ENCODE peak calls at places on chromosome 1, in ten cellular contexts. One of them, this sample, is unnamed.

GRCh38 chr1:46524843-46525242 is 26.6 kb downstream of the KNCN start:
- DNase-seq in activated CD4-positive, alpha-beta T cell treated with anti-CD3 and anti-CD28 coated beads, Interleukin-2, amount 50 U/mL, for 24 hours: no peak
- DNase-seq in GM12891: no peak
- DNase-seq in hypothalamus: no peak
- DNase-seq in smooth muscle cell of the brain vasculature: no peak
- DNase-seq in NCI-H1105: no peak
- DNase-seq in EL: no peak
- DNase-seq in EH: no peak
- DNase-seq in D341Med: no peak
- DNase-seq in CD4-positive, alpha-beta memory T cell: no peak
- DNase-seq in this sample: no peak

GRCh38 chr1:234162661-234163060 is 210.6 kb upstream of the COA6 start:
- DNase-seq in activated CD4-positive, alpha-beta T cell treated with anti-CD3 and anti-CD28 coated beads, Interleukin-2, amount 50 U/mL, for 24 hours: no peak
- DNase-seq in NCI-H1105: no peak
- DNase-seq in CD4-positive, alpha-beta memory T cell: no peak
- DNase-seq in EH: no peak
- DNase-seq in smooth muscle cell of the brain vasculature: no peak
- DNase-seq in hypothalamus: no peak
- DNase-seq in D341Med: no peak
- DNase-seq in GM12891: no peak
- DNase-seq in EL: no peak
- DNase-seq in this sample: no peak

GRCh38 chr1:162248854-162249535 is 127.7 kb downstream of the SPATA46 start:
- DNase-seq in CD4-positive, alpha-beta memory T cell: no peak
- DNase-seq in EH: peak; percentile 3
- DNase-seq in EL: no peak
- DNase-seq in activated CD4-positive, alpha-beta T cell treated with anti-CD3 and anti-CD28 coated beads, Interleukin-2, amount 50 U/mL, for 24 hours: no peak
- DNase-seq in D341Med: no peak
- DNase-seq in NCI-H1105: no peak
- DNase-seq in hypothalamus: peak; percentile 35
- DNase-seq in smooth muscle cell of the brain vasculature: no peak
- DNase-seq in GM12891: no peak
- DNase-seq in this sample: no peak

GRCh38 chr1:206556047-206556747 is 48.9 kb downstream of the RASSF5 start:
- DNase-seq in smooth muscle cell of the brain vasculature: no peak
- DNase-seq in EL: no peak
- DNase-seq in GM12891: no peak
- DNase-seq in CD4-positive, alpha-beta memory T cell: peak; percentile 61
- DNase-seq in EH: no peak
- DNase-seq in hypothalamus: no peak
- DNase-seq in NCI-H1105: no peak
- DNase-seq in D341Med: no peak
- DNase-seq in activated CD4-positive, alpha-beta T cell treated with anti-CD3 and anti-CD28 coated beads, Interleukin-2, amount 50 U/mL, for 24 hours: peak; percentile 27
- DNase-seq in this sample: no peak

GRCh38 chr1:52741259-52741658 is 15.0 kb downstream of the ZYG11B start:
- DNase-seq in EL: no peak
- DNase-seq in D341Med: no peak
- DNase-seq in NCI-H1105: no peak
- DNase-seq in EH: no peak
- DNase-seq in GM12891: no peak
- DNase-seq in hypothalamus: no peak
- DNase-seq in activated CD4-positive, alpha-beta T cell treated with anti-CD3 and anti-CD28 coated beads, Interleukin-2, amount 50 U/mL, for 24 hours: no peak
- DNase-seq in CD4-positive, alpha-beta memory T cell: no peak
- DNase-seq in smooth muscle cell of the brain vasculature: no peak
- DNase-seq in this sample: no peak

GRCh38 chr1:167832693-167833092 is 81.2 kb downstream of the ADCY10 start:
- DNase-seq in CD4-positive, alpha-beta memory T cell: no peak
- DNase-seq in D341Med: no peak
- DNase-seq in EL: no peak
- DNase-seq in NCI-H1105: no peak
- DNase-seq in GM12891: no peak
- DNase-seq in EH: no peak
- DNase-seq in smooth muscle cell of the brain vasculature: no peak
- DNase-seq in hypothalamus: no peak
- DNase-seq in activated CD4-positive, alpha-beta T cell treated with anti-CD3 and anti-CD28 coated beads, Interleukin-2, amount 50 U/mL, for 24 hours: no peak
- DNase-seq in this sample: no peak

GRCh38 chr1:93575586-93576271 is 105.9 kb downstream of the BCAR3 start:
- DNase-seq in NCI-H1105: peak; percentile 80
- DNase-seq in EH: peak; percentile 61
- DNase-seq in activated CD4-positive, alpha-beta T cell treated with anti-CD3 and anti-CD28 coated beads, Interleukin-2, amount 50 U/mL, for 24 hours: no peak
- DNase-seq in CD4-positive, alpha-beta memory T cell: no peak
- DNase-seq in EL: no peak
- DNase-seq in smooth muscle cell of the brain vasculature: no peak
- DNase-seq in D341Med: peak; percentile 8
- DNase-seq in hypothalamus: no peak
- DNase-seq in GM12891: no peak
- DNase-seq in this sample: no peak

GRCh38 chr1:201085902-201086735 is 26.1 kb downstream of the CACNA1S start:
- DNase-seq in EL: peak; percentile 48
- DNase-seq in CD4-positive, alpha-beta memory T cell: no peak
- DNase-seq in D341Med: peak; percentile 92
- DNase-seq in EH: peak; percentile 64
- DNase-seq in NCI-H1105: peak; percentile 9
- DNase-seq in GM12891: peak; percentile 61
- DNase-seq in activated CD4-positive, alpha-beta T cell treated with anti-CD3 and anti-CD28 coated beads, Interleukin-2, amount 50 U/mL, for 24 hours: peak; percentile 9
- DNase-seq in smooth muscle cell of the brain vasculature: no peak
- DNase-seq in hypothalamus: peak; percentile 28
- DNase-seq in this sample: peak; percentile 93

GRCh38 chr1:244735404-244735803 is 82.5 kb downstream of the DESI2 start:
- DNase-seq in smooth muscle cell of the brain vasculature: no peak
- DNase-seq in NCI-H1105: no peak
- DNase-seq in GM12891: no peak
- DNase-seq in hypothalamus: no peak
- DNase-seq in activated CD4-positive, alpha-beta T cell treated with anti-CD3 and anti-CD28 coated beads, Interleukin-2, amount 50 U/mL, for 24 hours: no peak
- DNase-seq in D341Med: no peak
- DNase-seq in EL: no peak
- DNase-seq in CD4-positive, alpha-beta memory T cell: no peak
- DNase-seq in EH: peak; percentile 10
- DNase-seq in this sample: peak; percentile 47

GRCh38 chr1:168285419-168285790 is 4.7 kb downstream of the TBX19 start:
- DNase-seq in NCI-H1105: peak; percentile 22
- DNase-seq in EH: no peak
- DNase-seq in EL: no peak
- DNase-seq in hypothalamus: no peak
- DNase-seq in smooth muscle cell of the brain vasculature: no peak
- DNase-seq in D341Med: no peak
- DNase-seq in GM12891: no peak
- DNase-seq in activated CD4-positive, alpha-beta T cell treated with anti-CD3 and anti-CD28 coated beads, Interleukin-2, amount 50 U/mL, for 24 hours: no peak
- DNase-seq in CD4-positive, alpha-beta memory T cell: no peak
- DNase-seq in this sample: no peak

GRCh38 chr1:218536311-218536710 is 191.2 kb downstream of the TGFB2 start:
- DNase-seq in hypothalamus: no peak
- DNase-seq in NCI-H1105: no peak
- DNase-seq in smooth muscle cell of the brain vasculature: no peak
- DNase-seq in CD4-positive, alpha-beta memory T cell: no peak
- DNase-seq in EL: no peak
- DNase-seq in activated CD4-positive, alpha-beta T cell treated with anti-CD3 and anti-CD28 coated beads, Interleukin-2, amount 50 U/mL, for 24 hours: no peak
- DNase-seq in GM12891: no peak
- DNase-seq in D341Med: no peak
- DNase-seq in EH: no peak
- DNase-seq in this sample: no peak

GRCh38 chr1:16072616-16073484 is 601 bp downstream of the FAM131C start:
- DNase-seq in D341Med: peak; percentile 60
- DNase-seq in CD4-positive, alpha-beta memory T cell: no peak
- DNase-seq in NCI-H1105: no peak
- DNase-seq in smooth muscle cell of the brain vasculature: no peak
- DNase-seq in EH: peak; percentile 25
- DNase-seq in EL: peak; percentile 27
- DNase-seq in GM12891: no peak
- DNase-seq in hypothalamus: no peak
- DNase-seq in activated CD4-positive, alpha-beta T cell treated with anti-CD3 and anti-CD28 coated beads, Interleukin-2, amount 50 U/mL, for 24 hours: no peak
- DNase-seq in this sample: peak; percentile 81

GRCh38 chr1:3219005-3219724 is 150.2 kb downstream of the PRDM16 start:
- DNase-seq in CD4-positive, alpha-beta memory T cell: no peak
- DNase-seq in D341Med: no peak
- DNase-seq in GM12891: no peak
- DNase-seq in NCI-H1105: no peak
- DNase-seq in activated CD4-positive, alpha-beta T cell treated with anti-CD3 and anti-CD28 coated beads, Interleukin-2, amount 50 U/mL, for 24 hours: no peak
- DNase-seq in EH: no peak
- DNase-seq in smooth muscle cell of the brain vasculature: no peak
- DNase-seq in EL: no peak
- DNase-seq in hypothalamus: peak; percentile 87
- DNase-seq in this sample: peak; percentile 99

GRCh38 chr1:228005511-228006033 is 1.2 kb upstream of the WNT3A start:
- DNase-seq in hypothalamus: no peak
- DNase-seq in EH: no peak
- DNase-seq in EL: no peak
- DNase-seq in D341Med: peak; percentile 50
- DNase-seq in smooth muscle cell of the brain vasculature: no peak
- DNase-seq in GM12891: no peak
- DNase-seq in NCI-H1105: no peak
- DNase-seq in CD4-positive, alpha-beta memory T cell: no peak
- DNase-seq in activated CD4-positive, alpha-beta T cell treated with anti-CD3 and anti-CD28 coated beads, Interleukin-2, amount 50 U/mL, for 24 hours: no peak
- DNase-seq in this sample: peak; percentile 87

GRCh38 chr1:223556414-223557124 is 108.9 kb downstream of the CAPN8 start:
- DNase-seq in GM12891: peak; percentile 46
- DNase-seq in smooth muscle cell of the brain vasculature: no peak
- DNase-seq in NCI-H1105: no peak
- DNase-seq in hypothalamus: no peak
- DNase-seq in activated CD4-positive, alpha-beta T cell treated with anti-CD3 and anti-CD28 coated beads, Interleukin-2, amount 50 U/mL, for 24 hours: no peak
- DNase-seq in EH: peak; percentile 11
- DNase-seq in D341Med: peak; percentile 56
- DNase-seq in CD4-positive, alpha-beta memory T cell: no peak
- DNase-seq in EL: peak; percentile 34
- DNase-seq in this sample: peak; percentile 79

GRCh38 chr1:174623640-174624039 is 175.9 kb downstream of the GPR52 start:
- DNase-seq in smooth muscle cell of the brain vasculature: no peak
- DNase-seq in activated CD4-positive, alpha-beta T cell treated with anti-CD3 and anti-CD28 coated beads, Interleukin-2, amount 50 U/mL, for 24 hours: no peak
- DNase-seq in hypothalamus: no peak
- DNase-seq in GM12891: no peak
- DNase-seq in D341Med: no peak
- DNase-seq in CD4-positive, alpha-beta memory T cell: no peak
- DNase-seq in EH: no peak
- DNase-seq in EL: no peak
- DNase-seq in NCI-H1105: no peak
- DNase-seq in this sample: no peak

GRCh38 chr1:98870959-98871903 is 133.4 kb downstream of the PLPPR5 start:
- DNase-seq in GM12891: peak; percentile 12
- DNase-seq in D341Med: no peak
- DNase-seq in CD4-positive, alpha-beta memory T cell: peak; percentile 87
- DNase-seq in EH: no peak
- DNase-seq in hypothalamus: no peak
- DNase-seq in NCI-H1105: no peak
- DNase-seq in EL: peak; percentile 1
- DNase-seq in smooth muscle cell of the brain vasculature: no peak
- DNase-seq in activated CD4-positive, alpha-beta T cell treated with anti-CD3 and anti-CD28 coated beads, Interleukin-2, amount 50 U/mL, for 24 hours: peak; percentile 52
- DNase-seq in this sample: no peak

GRCh38 chr1:207156095-207156494 is 52.1 kb downstream of the C4BPA start:
- DNase-seq in CD4-positive, alpha-beta memory T cell: no peak
- DNase-seq in EH: no peak
- DNase-seq in EL: no peak
- DNase-seq in GM12891: no peak
- DNase-seq in smooth muscle cell of the brain vasculature: no peak
- DNase-seq in D341Med: no peak
- DNase-seq in activated CD4-positive, alpha-beta T cell treated with anti-CD3 and anti-CD28 coated beads, Interleukin-2, amount 50 U/mL, for 24 hours: no peak
- DNase-seq in NCI-H1105: no peak
- DNase-seq in hypothalamus: no peak
- DNase-seq in this sample: no peak

GRCh38 chr1:188668083-188668482 is 1809.6 kb downstream of the BRINP3 start:
- DNase-seq in hypothalamus: no peak
- DNase-seq in D341Med: no peak
- DNase-seq in activated CD4-positive, alpha-beta T cell treated with anti-CD3 and anti-CD28 coated beads, Interleukin-2, amount 50 U/mL, for 24 hours: no peak
- DNase-seq in EH: no peak
- DNase-seq in NCI-H1105: no peak
- DNase-seq in smooth muscle cell of the brain vasculature: no peak
- DNase-seq in CD4-positive, alpha-beta memory T cell: peak; percentile 31
- DNase-seq in GM12891: no peak
- DNase-seq in EL: no peak
- DNase-seq in this sample: no peak

GRCh38 chr1:222767152-222767571 is 30.2 kb downstream of the FAM177B start:
- DNase-seq in D341Med: no peak
- DNase-seq in NCI-H1105: no peak
- DNase-seq in GM12891: no peak
- DNase-seq in CD4-positive, alpha-beta memory T cell: no peak
- DNase-seq in hypothalamus: no peak
- DNase-seq in smooth muscle cell of the brain vasculature: no peak
- DNase-seq in EL: no peak
- DNase-seq in EH: no peak
- DNase-seq in activated CD4-positive, alpha-beta T cell treated with anti-CD3 and anti-CD28 coated beads, Interleukin-2, amount 50 U/mL, for 24 hours: no peak
- DNase-seq in this sample: no peak

This sample was measured in osteoblast.